ENCODE peak calls at places on chromosomes 3 and 15, in seven cellular contexts. B is psoas muscle; W is tibial artery; D is naive thymus-derived CD4-positive, alpha-beta T cell; X is right lobe of liver; G is adrenal gland; F is cardiac muscle cell. O is an unnamed sample.

GRCh38 chr15:101201411-101202174 is 50.3 kb downstream of the CHSY1 start:
- DNase-seq in F (peak; percentile 62), B (peak; percentile 89), W (peak; percentile 99), X (no peak), D (no peak), G (peak; percentile 97), O (no peak)

GRCh38 chr15:78979456-78980320 is 34.8 kb upstream of the CTSH start:
- DNase-seq in X (peak; percentile 74), D (peak; percentile 16), B (no peak), F (peak; percentile 76), W (no peak), G (peak; percentile 90), O (peak; percentile 34)

GRCh38 chr3:46501702-46502101 is 3.9 kb downstream of the RTP3 start:
- DNase-seq in G (no peak), W (no peak), F (no peak), X (no peak), B (no peak), D (no peak), O (no peak)

GRCh38 chr15:91411570-91411969 is 311.5 kb downstream of the SV2B start:
- DNase-seq in X (no peak), W (no peak), G (no peak), B (no peak), D (no peak), F (no peak), O (no peak)

GRCh38 chr3:30550246-30550645 is 56.2 kb upstream of the TGFBR2 start:
- DNase-seq in W (no peak), G (no peak), X (no peak), F (no peak), B (no peak), D (no peak), O (no peak)

GRCh38 chr3:146803746-146804145 is 198.6 kb upstream of the PLSCR5 start:
- DNase-seq in X (no peak), D (no peak), B (no peak), F (no peak), W (no peak), G (no peak), O (no peak)

GRCh38 chr15:93152951-93153350 is 63.9 kb upstream of the RGMA start:
- DNase-seq in G (peak; percentile 44), X (no peak), B (peak; percentile 66), F (no peak), D (no peak), W (peak; percentile 90), O (no peak)

GRCh38 chr3:61594144-61594977 is 33.0 kb downstream of the PTPRG start:
- DNase-seq in G (no peak), X (no peak), D (no peak), F (no peak), B (no peak), W (no peak), O (no peak)

GRCh38 chr3:81521855-81522254 is 239.6 kb downstream of the GBE1 start:
- DNase-seq in W (no peak), X (no peak), G (no peak), B (no peak), F (peak; percentile 3), D (no peak), O (no peak)

GRCh38 chr15:27036210-27036609 is 65.2 kb downstream of the GABRG3 start:
- DNase-seq in X (no peak), W (no peak), D (no peak), F (no peak), G (no peak), B (no peak), O (no peak)

GRCh38 chr3:178583963-178584575 is 47.8 kb downstream of the KCNMB2 start:
- DNase-seq in B (no peak), D (no peak), F (no peak), G (no peak), X (no peak), W (no peak), O (no peak)

GRCh38 chr3:62319570-62320243 is 53.6 kb downstream of the FEZF2 start:
- DNase-seq in W (no peak), F (no peak), B (no peak), G (no peak), D (no peak), X (no peak), O (no peak)

GRCh38 chr3:123286308-123287023 is 84.7 kb downstream of the SEC22A start:
- DNase-seq in G (peak; percentile 53), D (peak; percentile 22), B (no peak), X (no peak), F (peak; percentile 78), W (peak; percentile 61), O (no peak)

GRCh38 chr3:154244644-154245043 is 79.6 kb downstream of the DHX36 start:
- DNase-seq in F (no peak), X (no peak), B (no peak), W (no peak), G (no peak), D (no peak), O (no peak)

GRCh38 chr15:68340711-68341671 is 63.4 kb downstream of the FEM1B start:
- DNase-seq in W (peak; percentile 83), G (no peak), F (peak; percentile 54), D (no peak), X (peak; percentile 13), B (no peak), O (no peak)

GRCh38 chr3:192409203-192409837 is 318.0 kb downstream of the FGF12 start:
- DNase-seq in B (peak; percentile 39), G (peak; percentile 61), X (peak; percentile 60), D (no peak), F (peak; percentile 52), W (peak; percentile 66), O (no peak)

GRCh38 chr3:176219970-176220369 is 977.3 kb downstream of the TBL1XR1 start:
- DNase-seq in F (no peak), B (no peak), W (no peak), X (no peak), G (no peak), D (no peak), O (no peak)

GRCh38 chr3:77475545-77475944 is 435.6 kb downstream of the ROBO2 start:
- DNase-seq in G (no peak), B (no peak), F (no peak), X (no peak), D (no peak), W (no peak), O (no peak)

GRCh38 chr15:27127834-27128570 is 157.0 kb downstream of the GABRG3 start:
- DNase-seq in X (no peak), W (no peak), F (no peak), B (no peak), D (no peak), G (no peak), O (no peak)

GRCh38 chr15:41904487-41905359 is 10.9 kb upstream of the SPTBN5 start:
- DNase-seq in X (no peak), G (peak; percentile 74), W (no peak), D (peak; percentile 71), B (peak; percentile 54), F (peak; percentile 83), O (peak; percentile 76)

GRCh38 chr15:41903782-41904181 is 9.9 kb upstream of the SPTBN5 start:
- DNase-seq in D (no peak), B (no peak), G (no peak), W (no peak), F (no peak), X (no peak), O (no peak)

GRCh38 chr15:41908681-41909461 is 15.0 kb upstream of the SPTBN5 start:
- DNase-seq in G (no peak), B (no peak), W (no peak), F (peak; percentile 42), X (no peak), D (no peak), O (no peak)

GRCh38 chr15:41906608-41907007 is 12.8 kb upstream of the SPTBN5 start:
- DNase-seq in D (no peak), F (no peak), W (no peak), G (no peak), B (no peak), X (no peak), O (no peak)

DNA sequence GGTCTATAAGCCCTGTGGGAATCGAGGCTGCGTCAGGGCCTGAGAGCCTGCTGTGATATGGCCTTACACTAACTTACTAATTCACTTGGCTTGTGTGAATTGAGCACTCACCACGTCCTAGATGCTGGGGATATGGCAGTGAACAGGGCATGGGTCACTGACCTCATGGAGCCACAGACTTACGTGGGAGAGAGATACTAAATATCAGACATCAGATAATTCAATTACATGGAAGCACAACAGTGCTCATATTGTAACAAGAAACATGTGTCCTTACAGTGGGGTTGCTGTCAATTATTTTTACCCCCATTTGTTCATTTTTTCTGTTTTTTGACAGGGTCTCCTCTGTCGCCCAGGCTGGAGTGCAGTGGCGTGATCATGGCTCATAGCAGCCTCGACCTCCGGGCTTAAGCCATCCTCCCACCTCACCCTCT is 11.5 kb upstream of the SPTBN5 start:
- DNase-seq in F (no peak), D (no peak), W (no peak), X (no peak), G (no peak), B (no peak), O (no peak)
- H3K36me3 ChIP-seq in F (peaks cover 14% of the 10 kb centered on the region), D (peaks cover 45% of the 10 kb centered on the region), W (peaks cover 24% of the 10 kb centered on the region), X (peaks cover 3% of the 10 kb centered on the region), G (peaks cover 22% of the 10 kb centered on the region), B (peaks cover 16% of the 10 kb centered on the region), O (peaks cover 31% of the 10 kb centered on the region)

GRCh38 chr15:65072617-65073016 is 3.9 kb upstream of the KBTBD13 start:
- DNase-seq in B (no peak), W (no peak), G (no peak), X (no peak), D (no peak), F (no peak), O (no peak)
- H3K27ac ChIP-seq in B (peak overlapping the region; percentile 59), W (peak overlapping the region; percentile 99), G (no peak overlapping the region), X (no peak overlapping the region), D (no peak overlapping the region), F (no peak overlapping the region), O (no peak overlapping the region)

DNA sequence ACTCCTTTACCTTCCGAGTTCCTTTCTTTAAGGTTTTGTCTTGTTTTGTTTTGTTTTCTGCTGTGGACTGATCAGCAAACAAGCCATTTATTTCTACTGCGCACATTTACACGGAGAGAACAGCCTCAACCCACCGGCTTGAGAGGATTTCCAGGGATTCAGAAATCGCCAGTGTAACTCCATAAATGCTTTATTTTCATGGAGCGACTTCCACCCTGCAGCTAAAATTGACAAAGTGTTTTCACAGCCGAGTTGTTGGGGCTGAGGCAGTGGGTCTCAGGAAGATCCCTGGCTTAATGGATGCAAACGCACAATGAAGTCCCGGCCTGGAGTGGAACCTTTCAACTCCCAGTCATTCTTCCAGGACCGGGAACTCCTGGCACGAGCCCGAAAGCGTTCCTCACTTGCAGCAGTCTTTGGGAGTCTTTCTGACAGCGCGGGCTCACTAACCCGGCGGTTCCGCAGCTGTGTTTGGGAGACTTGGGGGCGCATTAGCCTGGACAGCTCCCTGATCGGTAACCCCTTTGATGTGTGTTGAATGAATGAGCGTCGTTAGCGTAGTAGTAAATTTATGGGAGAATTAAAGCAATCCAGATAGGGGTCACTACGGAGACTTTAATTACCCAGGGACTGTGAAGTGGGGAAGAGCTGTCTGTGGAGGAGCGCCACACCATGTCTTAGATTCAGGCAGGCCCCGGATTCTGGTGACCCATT is 785 bp upstream of the MYRIP start:
- DNase-seq in B (no peak), X (peak; percentile 67), D (no peak), F (peak; percentile 61), W (no peak), G (peak; percentile 8), O (no peak)
- H3K27me3 ChIP-seq in B (peaks cover 4% of the 10 kb centered on the region), X (no peaks in the 10 kb centered on the region), D (no peaks in the 10 kb centered on the region), F (peaks cover 88% of the 10 kb centered on the region), W (no peaks in the 10 kb centered on the region), G (peaks cover 44% of the 10 kb centered on the region), O (peaks cover 9% of the 10 kb centered on the region)

DNA sequence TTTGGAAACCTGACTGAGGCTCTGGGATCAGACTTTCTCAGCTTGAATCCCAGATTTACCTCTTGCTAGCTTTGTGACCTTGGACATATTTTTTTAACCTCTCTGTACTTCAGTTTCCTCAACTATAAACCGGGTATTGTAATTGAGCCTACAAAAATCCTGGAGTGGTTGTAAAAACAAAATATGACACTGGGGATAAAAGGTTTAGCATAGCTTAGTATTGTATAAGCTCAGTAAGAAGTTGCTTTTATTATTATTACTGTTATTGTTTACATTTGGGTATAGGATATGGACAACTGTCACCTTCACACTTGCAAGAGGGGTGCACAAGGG is 21.6 kb downstream of the C2CD4A start:
- DNase-seq in W (no peak), F (no peak), B (no peak), D (no peak), G (no peak), X (no peak), O (no peak)
- H3K36me3 ChIP-seq in W (no peaks in the 10 kb centered on the region), F (no peaks in the 10 kb centered on the region), B (no peaks in the 10 kb centered on the region), D (no peaks in the 10 kb centered on the region), G (no peaks in the 10 kb centered on the region), X (no peaks in the 10 kb centered on the region), O (no peaks in the 10 kb centered on the region)

O was measured in CD4-positive, alpha-beta memory T cell.